ENCODE peak calls at places on chromosomes 1 and 21, in four cellular contexts. One of them, this sample, is unnamed.

GRCh38 chr1:198890531-198890930 is 251.7 kb downstream of the PTPRC start:
- DNase-seq in Peyer's patch: no peak
- DNase-seq in iris pigment epithelial cell: peak; percentile 52
- DNase-seq in activated CD4-positive, alpha-beta T cell treated with anti-CD3 and anti-CD28 coated beads, Interleukin-2, amount 50 U/mL, for 4 hours: no peak
- DNase-seq in this sample: no peak

GRCh38 chr1:38793299-38793698 is 66.3 kb downstream of the RRAGC start:
- DNase-seq in Peyer's patch: no peak
- DNase-seq in iris pigment epithelial cell: no peak
- DNase-seq in activated CD4-positive, alpha-beta T cell treated with anti-CD3 and anti-CD28 coated beads, Interleukin-2, amount 50 U/mL, for 4 hours: no peak
- DNase-seq in this sample: no peak

GRCh38 chr1:245677446-245678240 is 522.9 kb downstream of the KIF26B start:
- DNase-seq in Peyer's patch: peak; percentile 5
- DNase-seq in iris pigment epithelial cell: no peak
- DNase-seq in activated CD4-positive, alpha-beta T cell treated with anti-CD3 and anti-CD28 coated beads, Interleukin-2, amount 50 U/mL, for 4 hours: no peak
- DNase-seq in this sample: no peak

GRCh38 chr1:26156285-26157038 is 2.4 kb upstream of the FAM110D start:
- DNase-seq in Peyer's patch: no peak
- DNase-seq in iris pigment epithelial cell: no peak
- DNase-seq in activated CD4-positive, alpha-beta T cell treated with anti-CD3 and anti-CD28 coated beads, Interleukin-2, amount 50 U/mL, for 4 hours: no peak
- DNase-seq in this sample: no peak

GRCh38 chr21:44681861-44682579 is at the start of gene KRTAP12-1:
- DNase-seq in Peyer's patch: no peak
- DNase-seq in iris pigment epithelial cell: no peak
- DNase-seq in activated CD4-positive, alpha-beta T cell treated with anti-CD3 and anti-CD28 coated beads, Interleukin-2, amount 50 U/mL, for 4 hours: no peak
- DNase-seq in this sample: no peak

GRCh38 chr1:14826172-14826636 is 227.7 kb downstream of the KAZN start:
- DNase-seq in Peyer's patch: no peak
- DNase-seq in iris pigment epithelial cell: peak; percentile 95
- DNase-seq in activated CD4-positive, alpha-beta T cell treated with anti-CD3 and anti-CD28 coated beads, Interleukin-2, amount 50 U/mL, for 4 hours: no peak
- DNase-seq in this sample: no peak

GRCh38 chr1:7265771-7266371 is 480.6 kb downstream of the CAMTA1 start:
- DNase-seq in Peyer's patch: peak; percentile 95
- DNase-seq in iris pigment epithelial cell: peak; percentile 90
- DNase-seq in activated CD4-positive, alpha-beta T cell treated with anti-CD3 and anti-CD28 coated beads, Interleukin-2, amount 50 U/mL, for 4 hours: no peak
- DNase-seq in this sample: peak; percentile 95

GRCh38 chr1:32962248-32962896 is 2.2 kb downstream of the RNF19B start:
- DNase-seq in Peyer's patch: no peak
- DNase-seq in iris pigment epithelial cell: peak; percentile 57
- DNase-seq in activated CD4-positive, alpha-beta T cell treated with anti-CD3 and anti-CD28 coated beads, Interleukin-2, amount 50 U/mL, for 4 hours: no peak
- DNase-seq in this sample: no peak

GRCh38 chr1:36975642-36976041 is 58.7 kb downstream of the GRIK3 start:
- DNase-seq in Peyer's patch: no peak
- DNase-seq in iris pigment epithelial cell: no peak
- DNase-seq in activated CD4-positive, alpha-beta T cell treated with anti-CD3 and anti-CD28 coated beads, Interleukin-2, amount 50 U/mL, for 4 hours: no peak
- DNase-seq in this sample: no peak

GRCh38 chr1:197099444-197099843 is 32.4 kb upstream of the F13B start:
- DNase-seq in Peyer's patch: no peak
- DNase-seq in iris pigment epithelial cell: peak; percentile 1
- DNase-seq in activated CD4-positive, alpha-beta T cell treated with anti-CD3 and anti-CD28 coated beads, Interleukin-2, amount 50 U/mL, for 4 hours: no peak
- DNase-seq in this sample: no peak

GRCh38 chr1:152654110-152654509 is 9.1 kb upstream of the LCE2D start:
- DNase-seq in Peyer's patch: no peak
- DNase-seq in iris pigment epithelial cell: peak; percentile 28
- DNase-seq in activated CD4-positive, alpha-beta T cell treated with anti-CD3 and anti-CD28 coated beads, Interleukin-2, amount 50 U/mL, for 4 hours: peak; percentile 4
- DNase-seq in this sample: peak; percentile 46

GRCh38 chr1:238252033-238252802 is 361.5 kb upstream of the ZP4 start:
- DNase-seq in Peyer's patch: peak; percentile 62
- DNase-seq in iris pigment epithelial cell: peak; percentile 60
- DNase-seq in activated CD4-positive, alpha-beta T cell treated with anti-CD3 and anti-CD28 coated beads, Interleukin-2, amount 50 U/mL, for 4 hours: no peak
- DNase-seq in this sample: no peak

GRCh38 chr1:7847599-7847998 is 5.3 kb downstream of the UTS2 start:
- DNase-seq in Peyer's patch: no peak
- DNase-seq in iris pigment epithelial cell: peak; percentile 66
- DNase-seq in activated CD4-positive, alpha-beta T cell treated with anti-CD3 and anti-CD28 coated beads, Interleukin-2, amount 50 U/mL, for 4 hours: no peak
- DNase-seq in this sample: no peak

GRCh38 chr1:100607628-100608240 is 69.8 kb downstream of the GPR88 start:
- DNase-seq in Peyer's patch: no peak
- DNase-seq in iris pigment epithelial cell: peak; percentile 4
- DNase-seq in activated CD4-positive, alpha-beta T cell treated with anti-CD3 and anti-CD28 coated beads, Interleukin-2, amount 50 U/mL, for 4 hours: no peak
- DNase-seq in this sample: no peak

GRCh38 chr1:56301791-56302190 is 277.6 kb downstream of the PLPP3 start:
- DNase-seq in Peyer's patch: no peak
- DNase-seq in iris pigment epithelial cell: peak; percentile 67
- DNase-seq in activated CD4-positive, alpha-beta T cell treated with anti-CD3 and anti-CD28 coated beads, Interleukin-2, amount 50 U/mL, for 4 hours: no peak
- DNase-seq in this sample: no peak

GRCh38 chr1:91766883-91767282 is 119.1 kb downstream of the TGFBR3 start:
- DNase-seq in Peyer's patch: no peak
- DNase-seq in iris pigment epithelial cell: no peak
- DNase-seq in activated CD4-positive, alpha-beta T cell treated with anti-CD3 and anti-CD28 coated beads, Interleukin-2, amount 50 U/mL, for 4 hours: no peak
- DNase-seq in this sample: no peak

GRCh38 chr1:232912845-232913580 is 37.4 kb upstream of the NTPCR start:
- DNase-seq in Peyer's patch: no peak
- DNase-seq in iris pigment epithelial cell: no peak
- DNase-seq in activated CD4-positive, alpha-beta T cell treated with anti-CD3 and anti-CD28 coated beads, Interleukin-2, amount 50 U/mL, for 4 hours: no peak
- DNase-seq in this sample: no peak

GRCh38 chr1:167617100-167617949 is 12.7 kb upstream of the RCSD1 start:
- DNase-seq in Peyer's patch: no peak
- DNase-seq in iris pigment epithelial cell: peak; percentile 66
- DNase-seq in activated CD4-positive, alpha-beta T cell treated with anti-CD3 and anti-CD28 coated beads, Interleukin-2, amount 50 U/mL, for 4 hours: no peak
- DNase-seq in this sample: peak; percentile 49

GRCh38 chr21:45993210-45994085 is 11.9 kb downstream of the COL6A1 start:
- DNase-seq in Peyer's patch: peak; percentile 39
- DNase-seq in iris pigment epithelial cell: no peak
- DNase-seq in activated CD4-positive, alpha-beta T cell treated with anti-CD3 and anti-CD28 coated beads, Interleukin-2, amount 50 U/mL, for 4 hours: no peak
- DNase-seq in this sample: peak; percentile 30

GRCh38 chr1:112991721-112992120 is 35.7 kb upstream of the SLC16A1 start:
- DNase-seq in Peyer's patch: no peak
- DNase-seq in iris pigment epithelial cell: peak; percentile 50
- DNase-seq in activated CD4-positive, alpha-beta T cell treated with anti-CD3 and anti-CD28 coated beads, Interleukin-2, amount 50 U/mL, for 4 hours: no peak
- DNase-seq in this sample: no peak

This sample was measured in left colon.